ENCODE peak calls at places on chromosomes 2 and 18, in seven cellular contexts. I is fibroblast of pulmonary artery; A is BE2C; L is NCI-H1105; Z is stimulated activated CD4-positive, alpha-beta T cell treated with anti-CD3 and anti-CD28 coated beads, Interleukin-2, amount 100 ng/mL, for 48 hours; B is T-helper 1 cell; P is mammary epithelial cell. Q is an unnamed sample.

GRCh38 chr18:76553715-76554603 is 58.9 kb upstream of the ZNF516 start:
- DNase-seq in A (no peak), I (peak; percentile 38), L (no peak), Z (no peak), P (peak; percentile 42), B (no peak), Q (no peak)

GRCh38 chr2:43276962-43277383 is 50.6 kb upstream of the ZFP36L2 start:
- DNase-seq in I (no peak), P (peak; percentile 51), Z (no peak), B (no peak), L (peak; percentile 13), A (peak; percentile 33), Q (no peak)

GRCh38 chr2:222241054-222241453 is 57.7 kb downstream of the PAX3 start:
- DNase-seq in Z (no peak), P (no peak), I (no peak), L (peak; percentile 72), A (no peak), B (no peak), Q (no peak)

GRCh38 chr18:12769644-12770440 is 67.0 kb downstream of the PSMG2 start:
- DNase-seq in L (no peak), P (no peak), B (no peak), I (peak; percentile 2), Z (no peak), A (no peak), Q (no peak)

GRCh38 chr18:9366126-9366714 is 31.6 kb downstream of the TWSG1 start:
- DNase-seq in P (peak; percentile 84), B (no peak), I (peak; percentile 62), L (no peak), A (no peak), Z (no peak), Q (no peak)

GRCh38 chr2:232230557-232230956 is 148.0 kb upstream of the ALPP start:
- DNase-seq in Z (peak; percentile 24), I (peak; percentile 24), L (no peak), A (peak; percentile 33), B (no peak), P (no peak), Q (peak; percentile 11)

GRCh38 chr2:241514545-241514944 is 6.2 kb upstream of the STK25 start:
- DNase-seq in Z (no peak), I (peak; percentile 18), A (no peak), B (no peak), P (no peak), L (no peak), Q (no peak)

GRCh38 chr2:162704496-162704895 is 134.1 kb downstream of the KCNH7 start:
- DNase-seq in L (no peak), B (no peak), P (no peak), A (no peak), Z (no peak), I (no peak), Q (no peak)

GRCh38 chr2:102141011-102141914 is 1.3 kb upstream of the IL1R1 start:
- DNase-seq in I (peak; percentile 95), Z (no peak), P (no peak), L (no peak), B (no peak), A (no peak), Q (no peak)

GRCh38 chr2:76197842-76198448 is 487.2 kb upstream of the GCFC2 start:
- DNase-seq in A (peak; percentile 34), I (peak; percentile 79), Z (peak; percentile 46), B (peak; percentile 2), P (peak; percentile 42), L (no peak), Q (peak; percentile 8)

GRCh38 chr2:20934226-20934625 is 109.6 kb downstream of the APOB start:
- DNase-seq in P (no peak), B (no peak), Z (no peak), I (no peak), L (no peak), A (peak; percentile 72), Q (no peak)

GRCh38 chr18:63161032-63161727 is 158.4 kb downstream of the BCL2 start:
- DNase-seq in A (no peak), Z (no peak), B (peak; percentile 28), P (no peak), L (no peak), I (peak; percentile 21), Q (peak; percentile 51)

GRCh38 chr2:100470898-100471514 is 724 bp downstream of the NMS start:
- DNase-seq in P (peak; percentile 11), A (no peak), Z (no peak), I (peak; percentile 21), B (no peak), L (no peak), Q (peak; percentile 6)

GRCh38 chr2:98909381-98910211 is 26.4 kb downstream of the CRACDL start:
- DNase-seq in A (peak; percentile 14), L (peak; percentile 91), I (peak; percentile 93), B (no peak), P (peak; percentile 54), Z (no peak), Q (no peak)

GRCh38 chr2:58019209-58019608 is 27.4 kb upstream of the VRK2 start:
- DNase-seq in B (no peak), I (no peak), L (no peak), A (no peak), Z (no peak), P (no peak), Q (no peak)